ENCODE peak calls at places on chromosomes 12 and 14, in four cellular contexts. One of them, this sample, is unnamed.

GRCh38 chr14:87492556-87492955 is 500.4 kb downstream of the GALC start:
- DNase-seq in left ventricle myocardium inferior: no peak
- DNase-seq in effector memory CD4-positive, alpha-beta T cell: no peak
- DNase-seq in transverse colon: no peak
- DNase-seq in this sample: no peak

GRCh38 chr12:25438638-25439037 is 114.4 kb downstream of the LMNTD1 start:
- DNase-seq in effector memory CD4-positive, alpha-beta T cell: no peak
- DNase-seq in transverse colon: no peak
- DNase-seq in left ventricle myocardium inferior: no peak
- DNase-seq in this sample: no peak

GRCh38 chr14:96905065-96905464 is 107.9 kb downstream of the VRK1 start:
- DNase-seq in left ventricle myocardium inferior: no peak
- DNase-seq in transverse colon: no peak
- DNase-seq in effector memory CD4-positive, alpha-beta T cell: no peak
- DNase-seq in this sample: no peak

GRCh38 chr14:36834293-36834692 is 172.6 kb downstream of the PAX9 start:
- DNase-seq in left ventricle myocardium inferior: no peak
- DNase-seq in transverse colon: no peak
- DNase-seq in effector memory CD4-positive, alpha-beta T cell: no peak
- DNase-seq in this sample: no peak

GRCh38 chr12:54017027-54017788 is 8.4 kb downstream of the HOXC8 start:
- DNase-seq in effector memory CD4-positive, alpha-beta T cell: no peak
- DNase-seq in transverse colon: no peak
- DNase-seq in left ventricle myocardium inferior: no peak
- DNase-seq in this sample: peak

GRCh38 chr14:69242311-69243224 is 17.4 kb upstream of the GALNT16 start:
- DNase-seq in transverse colon: peak
- DNase-seq in left ventricle myocardium inferior: no peak
- DNase-seq in effector memory CD4-positive, alpha-beta T cell: no peak
- DNase-seq in this sample: peak

GRCh38 chr14:101754893-101755292 is 6.6 kb upstream of the PPP2R5C start:
- DNase-seq in transverse colon: no peak
- DNase-seq in effector memory CD4-positive, alpha-beta T cell: no peak
- DNase-seq in left ventricle myocardium inferior: no peak
- DNase-seq in this sample: no peak

GRCh38 chr12:110721570-110721969 is 21.1 kb downstream of the PPP1CC start:
- DNase-seq in left ventricle myocardium inferior: no peak
- DNase-seq in effector memory CD4-positive, alpha-beta T cell: no peak
- DNase-seq in transverse colon: no peak
- DNase-seq in this sample: no peak

This sample was measured in H7.